ENCODE peak calls at places on chromosome 2, in seven cellular contexts. One of them, this sample, is unnamed.

GRCh38 chr2:692767-693166 is 15.6 kb upstream of the TMEM18 start:
- DNase-seq in neural crest cell: no peak
- DNase-seq in heart right ventricle: no peak
- DNase-seq in stomach: no peak
- DNase-seq in AG10803: no peak
- DNase-seq in IMR-90: no peak
- DNase-seq in neural progenitor cell: no peak
- DNase-seq in this sample: no peak

GRCh38 chr2:233423436-233423860 is 69.2 kb downstream of the DGKD start:
- DNase-seq in neural crest cell: no peak
- DNase-seq in heart right ventricle: peak
- DNase-seq in stomach: peak
- DNase-seq in AG10803: no peak
- DNase-seq in IMR-90: no peak
- DNase-seq in neural progenitor cell: no peak
- DNase-seq in this sample: no peak

GRCh38 chr2:12604248-12604801 is 112.4 kb upstream of the TRIB2 start:
- DNase-seq in neural crest cell: no peak
- DNase-seq in heart right ventricle: no peak
- DNase-seq in stomach: no peak
- DNase-seq in AG10803: no peak
- DNase-seq in IMR-90: no peak
- DNase-seq in neural progenitor cell: no peak
- DNase-seq in this sample: no peak

GRCh38 chr2:120452131-120452530 is 106.2 kb downstream of the INHBB start:
- DNase-seq in neural crest cell: no peak
- DNase-seq in heart right ventricle: no peak
- DNase-seq in stomach: no peak
- DNase-seq in AG10803: no peak
- DNase-seq in IMR-90: no peak
- DNase-seq in neural progenitor cell: no peak
- DNase-seq in this sample: no peak

GRCh38 chr2:70132244-70133126 is 45.2 kb downstream of the PCBP1 start:
- DNase-seq in neural crest cell: no peak
- DNase-seq in heart right ventricle: peak
- DNase-seq in stomach: peak
- DNase-seq in AG10803: peak
- DNase-seq in IMR-90: peak
- DNase-seq in neural progenitor cell: no peak
- DNase-seq in this sample: peak

GRCh38 chr2:10274983-10275802 is 27.5 kb upstream of the HPCAL1 start:
- DNase-seq in neural crest cell: no peak
- DNase-seq in heart right ventricle: no peak
- DNase-seq in stomach: no peak
- DNase-seq in AG10803: no peak
- DNase-seq in IMR-90: no peak
- DNase-seq in neural progenitor cell: no peak
- DNase-seq in this sample: no peak

GRCh38 chr2:14991723-14992122 is 359.2 kb downstream of the LRATD1 start:
- DNase-seq in neural crest cell: no peak
- DNase-seq in heart right ventricle: no peak
- DNase-seq in stomach: no peak
- DNase-seq in AG10803: no peak
- DNase-seq in IMR-90: no peak
- DNase-seq in neural progenitor cell: no peak
- DNase-seq in this sample: no peak

GRCh38 chr2:1995584-1995983 is 251.3 kb upstream of the PXDN start:
- DNase-seq in neural crest cell: no peak
- DNase-seq in heart right ventricle: no peak
- DNase-seq in stomach: no peak
- DNase-seq in AG10803: no peak
- DNase-seq in IMR-90: no peak
- DNase-seq in neural progenitor cell: no peak
- DNase-seq in this sample: no peak

GRCh38 chr2:127431408-127432023 is 13.3 kb downstream of the PROC start:
- DNase-seq in neural crest cell: no peak
- DNase-seq in heart right ventricle: no peak
- DNase-seq in stomach: peak
- DNase-seq in AG10803: no peak
- DNase-seq in IMR-90: no peak
- DNase-seq in neural progenitor cell: no peak
- DNase-seq in this sample: no peak

GRCh38 chr2:200705305-200705985 is 106.3 kb upstream of the BZW1 start:
- DNase-seq in neural crest cell: no peak
- DNase-seq in heart right ventricle: no peak
- DNase-seq in stomach: no peak
- DNase-seq in AG10803: no peak
- DNase-seq in IMR-90: peak
- DNase-seq in neural progenitor cell: peak
- DNase-seq in this sample: peak
- TF ChIP-seq CTCF in neural crest cell: peak
- TF ChIP-seq CTCF in heart right ventricle: peak
- TF ChIP-seq CTCF in stomach: no peak
- TF ChIP-seq CTCF in AG10803: peak
- TF ChIP-seq CTCF in IMR-90: peak
- TF ChIP-seq CTCF in neural progenitor cell: peak
- TF ChIP-seq CTCF in this sample: peak

GRCh38 chr2:112129060-112129459 is 9.1 kb upstream of the FBLN7 start:
- DNase-seq in neural crest cell: no peak
- DNase-seq in heart right ventricle: no peak
- DNase-seq in stomach: no peak
- DNase-seq in AG10803: no peak
- DNase-seq in IMR-90: no peak
- DNase-seq in neural progenitor cell: no peak
- DNase-seq in this sample: no peak
- TF ChIP-seq CTCF in neural crest cell: no peak
- TF ChIP-seq CTCF in heart right ventricle: no peak
- TF ChIP-seq CTCF in stomach: no peak
- TF ChIP-seq CTCF in AG10803: no peak
- TF ChIP-seq CTCF in IMR-90: no peak
- TF ChIP-seq CTCF in neural progenitor cell: no peak
- TF ChIP-seq CTCF in this sample: no peak

DNA sequence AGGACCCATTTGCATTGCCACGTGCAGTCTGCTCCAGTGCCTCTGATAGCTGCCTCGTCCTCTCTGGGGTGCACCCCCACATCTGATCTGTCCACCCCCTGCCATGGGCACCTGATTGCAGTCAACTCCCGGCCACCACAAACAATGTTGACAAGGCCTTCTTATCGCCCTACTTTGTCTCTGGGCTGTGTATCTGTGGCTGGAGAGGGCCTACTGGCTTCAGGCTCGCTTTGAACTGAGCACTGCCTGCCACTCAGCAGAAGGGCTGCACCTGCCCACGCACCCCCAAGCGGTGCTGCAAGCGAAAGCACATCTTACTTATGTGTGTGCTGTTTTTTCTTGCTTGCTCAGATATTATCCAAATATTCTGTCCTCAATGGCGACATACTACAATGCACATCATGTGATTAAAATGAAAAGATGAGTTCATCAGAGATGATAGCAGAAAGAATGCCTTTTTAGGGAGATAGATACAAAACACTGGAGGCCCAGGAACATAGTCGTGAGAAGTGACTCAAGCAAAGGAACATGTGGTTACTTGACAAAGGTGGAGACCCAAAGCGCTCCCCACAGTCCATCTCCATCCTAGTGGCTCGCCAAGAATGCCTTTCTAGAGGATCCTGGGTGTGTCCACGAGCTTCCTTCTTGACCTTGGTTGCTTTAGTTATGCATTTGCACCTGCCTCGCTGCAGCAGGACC is 28.8 kb downstream of the FBLN7 start:
- DNase-seq in neural crest cell: no peak
- DNase-seq in heart right ventricle: no peak
- DNase-seq in stomach: no peak
- DNase-seq in AG10803: no peak
- DNase-seq in IMR-90: no peak
- DNase-seq in neural progenitor cell: no peak
- DNase-seq in this sample: no peak
- TF ChIP-seq CTCF in neural crest cell: no peak
- TF ChIP-seq CTCF in heart right ventricle: no peak
- TF ChIP-seq CTCF in stomach: no peak
- TF ChIP-seq CTCF in AG10803: no peak
- TF ChIP-seq CTCF in IMR-90: no peak
- TF ChIP-seq CTCF in neural progenitor cell: no peak
- TF ChIP-seq CTCF in this sample: no peak

GRCh38 chr2:171404719-171405118 is 29.1 kb downstream of the METTL8 start:
- DNase-seq in neural crest cell: no peak
- DNase-seq in heart right ventricle: no peak
- DNase-seq in stomach: no peak
- DNase-seq in AG10803: no peak
- DNase-seq in IMR-90: no peak
- DNase-seq in neural progenitor cell: no peak
- DNase-seq in this sample: no peak

GRCh38 chr2:171404258-171404657 is 29.5 kb downstream of the METTL8 start:
- DNase-seq in neural crest cell: no peak
- DNase-seq in heart right ventricle: no peak
- DNase-seq in stomach: no peak
- DNase-seq in AG10803: peak
- DNase-seq in IMR-90: peak
- DNase-seq in neural progenitor cell: no peak
- DNase-seq in this sample: peak

GRCh38 chr2:171407030-171407707 is 26.6 kb downstream of the METTL8 start:
- DNase-seq in neural crest cell: no peak
- DNase-seq in heart right ventricle: no peak
- DNase-seq in stomach: no peak
- DNase-seq in AG10803: no peak
- DNase-seq in IMR-90: no peak
- DNase-seq in neural progenitor cell: no peak
- DNase-seq in this sample: no peak

GRCh38 chr2:171405546-171405945 is 28.2 kb downstream of the METTL8 start:
- DNase-seq in neural crest cell: no peak
- DNase-seq in heart right ventricle: no peak
- DNase-seq in stomach: no peak
- DNase-seq in AG10803: no peak
- DNase-seq in IMR-90: no peak
- DNase-seq in neural progenitor cell: no peak
- DNase-seq in this sample: no peak

GRCh38 chr2:171406044-171406443 is 27.7 kb downstream of the METTL8 start:
- DNase-seq in neural crest cell: no peak
- DNase-seq in heart right ventricle: no peak
- DNase-seq in stomach: no peak
- DNase-seq in AG10803: no peak
- DNase-seq in IMR-90: no peak
- DNase-seq in neural progenitor cell: no peak
- DNase-seq in this sample: no peak
- TF ChIP-seq CTCF in neural crest cell: no peak
- TF ChIP-seq CTCF in heart right ventricle: no peak
- TF ChIP-seq CTCF in stomach: no peak
- TF ChIP-seq CTCF in AG10803: no peak
- TF ChIP-seq CTCF in IMR-90: no peak
- TF ChIP-seq CTCF in neural progenitor cell: no peak
- TF ChIP-seq CTCF in this sample: no peak

DNA sequence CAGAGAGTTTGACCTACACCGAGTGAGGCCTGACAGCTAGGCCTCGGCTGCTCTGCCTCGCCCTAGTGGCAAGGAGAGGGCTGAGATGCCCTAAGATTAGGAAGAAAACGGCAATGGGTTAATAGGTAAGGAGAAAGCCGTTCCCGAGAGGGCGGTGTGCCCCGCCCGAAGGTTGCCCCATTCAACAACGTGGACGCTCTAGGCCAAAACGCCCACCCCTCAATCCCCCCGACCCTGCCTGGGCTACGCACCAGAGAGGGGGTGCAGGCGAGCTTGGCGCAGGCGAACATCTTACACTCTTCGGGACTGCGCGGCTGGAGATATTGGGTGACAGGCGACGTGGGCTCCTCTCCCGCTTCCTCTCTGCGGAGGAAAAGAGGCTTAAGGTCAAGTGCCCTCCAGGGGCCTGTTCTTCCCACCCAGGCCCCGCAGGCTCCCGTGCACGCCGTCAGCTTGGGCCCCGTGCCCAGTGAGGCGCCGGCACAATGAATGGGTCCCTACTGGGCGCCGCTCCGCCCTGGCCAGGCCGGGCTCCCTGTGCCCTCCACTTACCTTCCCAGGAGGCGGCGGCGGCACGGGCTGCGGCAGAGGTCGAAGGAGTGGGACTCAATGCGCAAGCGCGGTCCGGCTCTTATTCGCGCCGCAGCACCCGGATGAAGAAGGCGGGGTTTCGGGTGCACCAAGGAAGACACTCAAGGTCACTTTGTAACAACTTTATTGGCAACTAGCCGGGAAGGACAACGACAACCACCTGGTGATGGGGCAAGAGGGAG is at the start of gene ATP5MC3:
- DNase-seq in neural crest cell: peak
- DNase-seq in heart right ventricle: peak
- DNase-seq in stomach: peak
- DNase-seq in AG10803: peak
- DNase-seq in IMR-90: peak
- DNase-seq in neural progenitor cell: peak
- DNase-seq in this sample: peak
- TF ChIP-seq CTCF in neural crest cell: peak
- TF ChIP-seq CTCF in heart right ventricle: peak
- TF ChIP-seq CTCF in stomach: peak
- TF ChIP-seq CTCF in AG10803: peak
- TF ChIP-seq CTCF in IMR-90: peak
- TF ChIP-seq CTCF in neural progenitor cell: peak
- TF ChIP-seq CTCF in this sample: peak

GRCh38 chr2:6109801-6110200 is 417.6 kb downstream of the SOX11 start:
- DNase-seq in neural crest cell: no peak
- DNase-seq in heart right ventricle: no peak
- DNase-seq in stomach: no peak
- DNase-seq in AG10803: no peak
- DNase-seq in IMR-90: no peak
- DNase-seq in neural progenitor cell: no peak
- DNase-seq in this sample: no peak

GRCh38 chr2:6107290-6107689 is 415.1 kb downstream of the SOX11 start:
- DNase-seq in neural crest cell: no peak
- DNase-seq in heart right ventricle: no peak
- DNase-seq in stomach: no peak
- DNase-seq in AG10803: no peak
- DNase-seq in IMR-90: no peak
- DNase-seq in neural progenitor cell: no peak
- DNase-seq in this sample: no peak

GRCh38 chr2:6103372-6103771 is 411.2 kb downstream of the SOX11 start:
- DNase-seq in neural crest cell: no peak
- DNase-seq in heart right ventricle: no peak
- DNase-seq in stomach: no peak
- DNase-seq in AG10803: no peak
- DNase-seq in IMR-90: no peak
- DNase-seq in neural progenitor cell: no peak
- DNase-seq in this sample: no peak

DNA sequence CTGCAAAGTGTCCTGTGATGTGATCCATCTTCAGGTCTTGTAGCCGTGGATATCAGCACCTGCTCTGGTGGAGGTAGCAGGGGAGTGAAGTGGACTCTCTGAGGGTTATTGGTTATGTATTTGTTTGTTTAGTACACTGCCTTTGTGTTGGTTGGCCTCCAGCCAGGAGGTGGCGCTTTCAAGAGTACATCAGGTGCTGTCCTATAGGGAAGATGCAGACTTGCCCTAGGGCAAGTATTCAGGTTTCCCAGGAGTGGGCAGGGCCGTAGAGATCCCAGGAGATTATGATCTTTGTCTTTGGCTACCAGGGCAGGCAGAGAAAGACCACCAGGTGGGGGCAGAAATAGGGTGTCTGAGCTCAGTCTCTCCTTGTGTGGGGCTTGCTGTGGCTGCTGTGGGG is 411.8 kb downstream of the SOX11 start:
- DNase-seq in neural crest cell: no peak
- DNase-seq in heart right ventricle: no peak
- DNase-seq in stomach: peak
- DNase-seq in AG10803: no peak
- DNase-seq in IMR-90: no peak
- DNase-seq in neural progenitor cell: no peak
- DNase-seq in this sample: no peak
- TF ChIP-seq CTCF in neural crest cell: no peak
- TF ChIP-seq CTCF in heart right ventricle: no peak
- TF ChIP-seq CTCF in stomach: no peak
- TF ChIP-seq CTCF in AG10803: no peak
- TF ChIP-seq CTCF in IMR-90: no peak
- TF ChIP-seq CTCF in neural progenitor cell: peak
- TF ChIP-seq CTCF in this sample: no peak